ENCODE peak calls at places on chromosomes 3 and 15, in five cellular contexts. P is effector memory CD8-positive, alpha-beta T cell; O is dorsolateral prefrontal cortex; Y is amygdala; R is NCI-H2081 treated with DMSO at 0.1 percent for 48 hours. T is an unnamed sample.

GRCh38 chr3:158404319-158404718 is 166.7 kb upstream of the MLF1 start:
- DNase-seq in P (no peak), O (no peak), Y (no peak), R (no peak), T (no peak)

GRCh38 chr3:128014548-128014947 is 37.7 kb upstream of the SEC61A1 start:
- DNase-seq in P (no peak), O (no peak), Y (no peak), R (no peak), T (no peak)

GRCh38 chr3:45507820-45508317 is 86.7 kb upstream of the LIMD1 start:
- DNase-seq in P (no peak), O (no peak), Y (peak; percentile 43), R (no peak), T (no peak)

GRCh38 chr15:39904115-39904514 is 16.0 kb downstream of the GPR176 start:
- DNase-seq in P (no peak), O (no peak), Y (no peak), R (no peak), T (no peak)

GRCh38 chr3:107897471-107898180 is 193.2 kb downstream of the CD47 start:
- DNase-seq in P (no peak), O (no peak), Y (no peak), R (no peak), T (no peak)

GRCh38 chr15:93130111-93130510 is 41.1 kb upstream of the RGMA start:
- DNase-seq in P (no peak), O (no peak), Y (no peak), R (no peak), T (no peak)

GRCh38 chr3:52890735-52891134 is 6.6 kb downstream of the STIMATE start:
- DNase-seq in P (no peak), O (no peak), Y (no peak), R (no peak), T (no peak)

GRCh38 chr3:183654727-183655126 is 19.3 kb downstream of the KLHL24 start:
- DNase-seq in P (no peak), O (no peak), Y (no peak), R (no peak), T (no peak)

GRCh38 chr3:194683431-194683830 is 2.3 kb upstream of the FAM43A start:
- DNase-seq in P (no peak), O (no peak), Y (no peak), R (no peak), T (no peak)

GRCh38 chr3:170741756-170742530 is 128.1 kb downstream of the RPL22L1 start:
- DNase-seq in P (no peak), O (no peak), Y (no peak), R (no peak), T (no peak)

GRCh38 chr15:79064496-79064895 is 26.1 kb downstream of the RASGRF1 start:
- DNase-seq in P (no peak), O (no peak), Y (no peak), R (no peak), T (no peak)

GRCh38 chr3:64924961-64925360 is 237.2 kb upstream of the ADAMTS9 start:
- DNase-seq in P (no peak), O (no peak), Y (no peak), R (no peak), T (no peak)

GRCh38 chr15:90519688-90520087 is 10.0 kb upstream of the CRTC3 start:
- DNase-seq in P (no peak), O (no peak), Y (no peak), R (no peak), T (no peak)

GRCh38 chr3:139339219-139339906 is 4.5 kb upstream of the MRPS22 start:
- DNase-seq in P (no peak), O (no peak), Y (no peak), R (no peak), T (no peak)

GRCh38 chr15:40763801-40764765 is at the start of gene GCHFR:
- DNase-seq in P (peak; percentile 45), O (no peak), Y (peak; percentile 35), R (no peak), T (no peak)

GRCh38 chr3:15420871-15421270 is 6.5 kb downstream of the METTL6 start:
- DNase-seq in P (no peak), O (no peak), Y (no peak), R (no peak), T (no peak)

T was measured in NCI-H1105.